ENCODE peak calls at places on chromosome 9, in seven cellular contexts. One of them, this sample, is unnamed.

GRCh38 chr9:20642045-20642444 is 19.7 kb upstream of the MLLT3 start:
- DNase-seq in PC-3: no peak
- DNase-seq in heart right ventricle: no peak
- DNase-seq in transverse colon: no peak
- DNase-seq in HepG2: no peak
- DNase-seq in psoas muscle: no peak
- DNase-seq in upper lobe of right lung: no peak
- DNase-seq in this sample: no peak

GRCh38 chr9:78064075-78064474 is 32.5 kb upstream of the GNAQ start:
- DNase-seq in PC-3: no peak
- DNase-seq in heart right ventricle: no peak
- DNase-seq in transverse colon: no peak
- DNase-seq in HepG2: no peak
- DNase-seq in psoas muscle: no peak
- DNase-seq in upper lobe of right lung: no peak
- DNase-seq in this sample: no peak

GRCh38 chr9:114123031-114123977 is 24.2 kb upstream of the KIF12 start:
- DNase-seq in PC-3: no peak
- DNase-seq in heart right ventricle: no peak
- DNase-seq in transverse colon: no peak
- DNase-seq in HepG2: peak; percentile 58
- DNase-seq in psoas muscle: no peak
- DNase-seq in upper lobe of right lung: no peak
- DNase-seq in this sample: no peak

GRCh38 chr9:116641292-116642059 is 45.6 kb upstream of the TRIM32 start:
- DNase-seq in PC-3: no peak
- DNase-seq in heart right ventricle: no peak
- DNase-seq in transverse colon: no peak
- DNase-seq in HepG2: no peak
- DNase-seq in psoas muscle: no peak
- DNase-seq in upper lobe of right lung: no peak
- DNase-seq in this sample: no peak

GRCh38 chr9:4499917-4500316 is 9.6 kb downstream of the SLC1A1 start:
- DNase-seq in PC-3: no peak
- DNase-seq in heart right ventricle: peak; percentile 31
- DNase-seq in transverse colon: no peak
- DNase-seq in HepG2: no peak
- DNase-seq in psoas muscle: no peak
- DNase-seq in upper lobe of right lung: no peak
- DNase-seq in this sample: no peak

GRCh38 chr9:121744002-121744686 is 92.7 kb downstream of the DAB2IP start:
- DNase-seq in PC-3: peak; percentile 60
- DNase-seq in heart right ventricle: peak; percentile 67
- DNase-seq in transverse colon: peak; percentile 75
- DNase-seq in HepG2: peak; percentile 74
- DNase-seq in psoas muscle: peak; percentile 65
- DNase-seq in upper lobe of right lung: peak; percentile 77
- DNase-seq in this sample: peak; percentile 72

GRCh38 chr9:108478431-108478837 is 377.4 kb downstream of the ACTL7B start:
- DNase-seq in PC-3: peak; percentile 85
- DNase-seq in heart right ventricle: no peak
- DNase-seq in transverse colon: peak; percentile 39
- DNase-seq in HepG2: no peak
- DNase-seq in psoas muscle: peak; percentile 28
- DNase-seq in upper lobe of right lung: no peak
- DNase-seq in this sample: peak; percentile 34

GRCh38 chr9:123742009-123742767 is 187.7 kb downstream of the DENND1A start:
- DNase-seq in PC-3: no peak
- DNase-seq in heart right ventricle: peak; percentile 41
- DNase-seq in transverse colon: no peak
- DNase-seq in HepG2: peak; percentile 91
- DNase-seq in psoas muscle: no peak
- DNase-seq in upper lobe of right lung: no peak
- DNase-seq in this sample: no peak

GRCh38 chr9:133238851-133239532 is 29.9 kb upstream of the OBP2B start:
- DNase-seq in PC-3: peak; percentile 37
- DNase-seq in heart right ventricle: peak; percentile 70
- DNase-seq in transverse colon: peak; percentile 87
- DNase-seq in HepG2: peak; percentile 56
- DNase-seq in psoas muscle: peak; percentile 64
- DNase-seq in upper lobe of right lung: peak; percentile 91
- DNase-seq in this sample: peak; percentile 51

GRCh38 chr9:77750981-77751340 is 102.8 kb upstream of the GNA14 start:
- DNase-seq in PC-3: no peak
- DNase-seq in heart right ventricle: no peak
- DNase-seq in transverse colon: no peak
- DNase-seq in HepG2: no peak
- DNase-seq in psoas muscle: no peak
- DNase-seq in upper lobe of right lung: no peak
- DNase-seq in this sample: peak; percentile 21

GRCh38 chr9:93578844-93579243 is 2.5 kb downstream of the PHF2 start:
- DNase-seq in PC-3: no peak
- DNase-seq in heart right ventricle: no peak
- DNase-seq in transverse colon: no peak
- DNase-seq in HepG2: no peak
- DNase-seq in psoas muscle: no peak
- DNase-seq in upper lobe of right lung: peak; percentile 17
- DNase-seq in this sample: no peak

GRCh38 chr9:136923881-136924280 is 20.7 kb downstream of the FBXW5 start:
- DNase-seq in PC-3: no peak
- DNase-seq in heart right ventricle: no peak
- DNase-seq in transverse colon: no peak
- DNase-seq in HepG2: no peak
- DNase-seq in psoas muscle: no peak
- DNase-seq in upper lobe of right lung: no peak
- DNase-seq in this sample: no peak

GRCh38 chr9:85685081-85685480 is 56.7 kb downstream of the AGTPBP1 start:
- DNase-seq in PC-3: no peak
- DNase-seq in heart right ventricle: no peak
- DNase-seq in transverse colon: no peak
- DNase-seq in HepG2: no peak
- DNase-seq in psoas muscle: no peak
- DNase-seq in upper lobe of right lung: no peak
- DNase-seq in this sample: no peak

GRCh38 chr9:21616082-21616778 is 134.1 kb upstream of the IFNE start:
- DNase-seq in PC-3: peak; percentile 83
- DNase-seq in heart right ventricle: no peak
- DNase-seq in transverse colon: no peak
- DNase-seq in HepG2: no peak
- DNase-seq in psoas muscle: no peak
- DNase-seq in upper lobe of right lung: no peak
- DNase-seq in this sample: no peak

GRCh38 chr9:71498691-71499090 is 269.6 kb downstream of the CEMIP2 start:
- DNase-seq in PC-3: no peak
- DNase-seq in heart right ventricle: no peak
- DNase-seq in transverse colon: no peak
- DNase-seq in HepG2: no peak
- DNase-seq in psoas muscle: no peak
- DNase-seq in upper lobe of right lung: no peak
- DNase-seq in this sample: no peak

GRCh38 chr9:129624947-129625346 is 1.0 kb upstream of the NTMT1 start:
- DNase-seq in PC-3: no peak
- DNase-seq in heart right ventricle: no peak
- DNase-seq in transverse colon: no peak
- DNase-seq in HepG2: peak; percentile 66
- DNase-seq in psoas muscle: no peak
- DNase-seq in upper lobe of right lung: no peak
- DNase-seq in this sample: no peak
- H3K4me3 ChIP-seq in PC-3: no peak overlapping the region
- H3K4me3 ChIP-seq in heart right ventricle: no peak overlapping the region
- H3K4me3 ChIP-seq in transverse colon: no peak overlapping the region
- H3K4me3 ChIP-seq in HepG2: peak overlapping the region; percentile 69
- H3K4me3 ChIP-seq in psoas muscle: peak overlapping the region; percentile 76
- H3K4me3 ChIP-seq in upper lobe of right lung: peak overlapping the region; percentile 93
- H3K4me3 ChIP-seq in this sample: no peak overlapping the region

GRCh38 chr9:96117398-96118060 is 184.4 kb downstream of the HSD17B3 start:
- DNase-seq in PC-3: no peak
- DNase-seq in heart right ventricle: no peak
- DNase-seq in transverse colon: no peak
- DNase-seq in HepG2: no peak
- DNase-seq in psoas muscle: no peak
- DNase-seq in upper lobe of right lung: no peak
- DNase-seq in this sample: no peak

GRCh38 chr9:96107436-96107835 is 194.5 kb downstream of the HSD17B3 start:
- DNase-seq in PC-3: no peak
- DNase-seq in heart right ventricle: no peak
- DNase-seq in transverse colon: no peak
- DNase-seq in HepG2: no peak
- DNase-seq in psoas muscle: no peak
- DNase-seq in upper lobe of right lung: no peak
- DNase-seq in this sample: no peak

GRCh38 chr9:96109718-96110351 is 192.1 kb downstream of the HSD17B3 start:
- DNase-seq in PC-3: peak; percentile 20
- DNase-seq in heart right ventricle: no peak
- DNase-seq in transverse colon: no peak
- DNase-seq in HepG2: no peak
- DNase-seq in psoas muscle: no peak
- DNase-seq in upper lobe of right lung: no peak
- DNase-seq in this sample: no peak

GRCh38 chr9:96116275-96117051 is 185.5 kb downstream of the HSD17B3 start:
- DNase-seq in PC-3: no peak
- DNase-seq in heart right ventricle: no peak
- DNase-seq in transverse colon: peak; percentile 47
- DNase-seq in HepG2: peak; percentile 82
- DNase-seq in psoas muscle: no peak
- DNase-seq in upper lobe of right lung: peak; percentile 67
- DNase-seq in this sample: peak; percentile 32

DNA sequence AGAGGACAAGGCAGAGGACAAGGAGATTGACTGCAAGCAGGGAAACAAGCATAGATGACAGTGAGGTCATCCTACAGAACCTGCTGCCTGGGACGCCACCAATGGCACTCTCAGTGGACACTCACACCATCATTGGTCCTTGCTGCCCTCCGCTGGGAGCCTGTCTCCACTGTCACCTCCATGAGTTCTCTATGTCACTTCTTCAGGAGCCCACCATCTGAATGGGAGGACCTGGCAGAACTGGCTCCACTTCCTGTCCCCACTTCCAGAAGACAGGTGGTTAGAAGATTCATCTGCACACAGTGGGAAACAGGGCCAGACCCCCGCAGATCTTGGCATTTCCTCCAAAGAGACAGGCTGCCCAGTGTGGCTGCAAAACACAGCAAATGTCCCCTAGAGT is 188.9 kb downstream of the HSD17B3 start:
- DNase-seq in PC-3: no peak
- DNase-seq in heart right ventricle: no peak
- DNase-seq in transverse colon: no peak
- DNase-seq in HepG2: no peak
- DNase-seq in psoas muscle: no peak
- DNase-seq in upper lobe of right lung: no peak
- DNase-seq in this sample: no peak
- TF ChIP-seq CTCF in PC-3: no peak
- TF ChIP-seq CTCF in heart right ventricle: no peak
- TF ChIP-seq CTCF in transverse colon: no peak
- TF ChIP-seq CTCF in HepG2: peak; percentile 55
- TF ChIP-seq CTCF in psoas muscle: no peak
- TF ChIP-seq CTCF in upper lobe of right lung: no peak
- TF ChIP-seq CTCF in this sample: no peak

DNA sequence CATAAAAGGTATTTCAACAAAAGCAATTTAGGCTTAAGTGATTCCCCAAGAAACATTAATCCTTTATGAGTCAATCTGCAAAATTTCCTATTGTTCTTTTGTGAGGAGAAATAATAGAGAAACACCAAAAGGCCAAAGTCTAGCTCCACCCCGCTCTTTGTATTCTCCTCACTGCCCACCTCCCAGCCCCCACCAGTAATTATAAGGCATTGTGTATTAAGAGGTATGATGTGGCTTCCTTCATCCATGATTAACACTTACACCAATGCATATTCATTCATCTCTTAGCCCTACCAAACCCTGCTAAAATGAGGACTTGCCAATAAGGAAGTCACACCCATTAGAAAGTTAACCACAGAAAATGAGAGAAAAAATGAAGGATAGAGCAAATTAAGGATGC is 105.3 kb upstream of the SPATA31D4 start:
- DNase-seq in PC-3: no peak
- DNase-seq in heart right ventricle: no peak
- DNase-seq in transverse colon: no peak
- DNase-seq in HepG2: no peak
- DNase-seq in psoas muscle: no peak
- DNase-seq in upper lobe of right lung: no peak
- DNase-seq in this sample: no peak
- H3K4me1 ChIP-seq in PC-3: peaks cover 20% of the 10 kb centered on the region
- H3K4me1 ChIP-seq in heart right ventricle: peaks cover 3% of the 10 kb centered on the region
- H3K4me1 ChIP-seq in transverse colon: no peaks in the 10 kb centered on the region
- H3K4me1 ChIP-seq in HepG2: peaks cover 27% of the 10 kb centered on the region
- H3K4me1 ChIP-seq in psoas muscle: no peaks in the 10 kb centered on the region
- H3K4me1 ChIP-seq in upper lobe of right lung: peaks cover 6% of the 10 kb centered on the region
- H3K4me1 ChIP-seq in this sample: peaks cover 5% of the 10 kb centered on the region

DNA sequence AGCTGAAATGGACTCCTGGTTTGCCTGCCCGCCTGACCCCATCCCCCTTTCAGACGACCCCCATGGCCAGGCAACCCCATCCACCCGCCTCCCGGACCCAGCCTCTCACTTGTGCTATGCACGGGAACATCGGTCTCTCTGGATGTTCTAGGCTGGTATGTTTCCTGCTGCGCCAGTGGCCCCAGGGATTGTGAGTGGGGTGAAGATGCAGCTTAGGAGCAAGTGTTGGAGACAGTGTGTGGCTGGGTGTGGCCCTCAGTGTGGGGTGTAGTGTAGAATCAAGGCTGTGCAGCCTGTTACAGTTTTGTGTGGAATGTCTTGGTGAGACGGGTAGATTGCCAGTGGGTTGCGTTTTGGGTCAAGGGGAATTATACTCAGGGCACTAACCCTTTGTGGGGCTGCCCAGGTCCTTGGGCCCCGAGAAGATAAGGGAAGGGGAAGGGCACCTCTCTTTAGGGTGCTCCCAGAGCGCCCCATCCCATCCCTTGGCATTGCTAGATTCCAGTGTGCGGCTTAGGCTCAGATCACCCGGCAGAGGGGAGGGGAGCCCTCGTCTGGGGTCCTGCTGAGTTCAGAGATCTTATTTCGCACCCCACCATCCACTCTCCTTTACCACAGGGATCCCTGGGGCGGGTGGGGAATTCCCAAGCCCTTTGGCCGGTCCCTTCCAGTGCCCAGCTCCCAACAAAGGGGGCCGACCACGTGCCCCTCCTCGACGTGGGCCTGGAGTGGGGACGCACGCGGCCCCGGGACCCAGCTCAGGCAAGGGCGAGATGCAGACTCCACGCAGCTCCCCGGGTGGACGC is 4.6 kb downstream of the IER5L start:
- DNase-seq in PC-3: no peak
- DNase-seq in heart right ventricle: no peak
- DNase-seq in transverse colon: no peak
- DNase-seq in HepG2: no peak
- DNase-seq in psoas muscle: no peak
- DNase-seq in upper lobe of right lung: no peak
- DNase-seq in this sample: no peak
- H3K4me3 ChIP-seq in PC-3: peak overlapping the region; percentile 90
- H3K4me3 ChIP-seq in heart right ventricle: peak overlapping the region; percentile 73
- H3K4me3 ChIP-seq in transverse colon: peak overlapping the region; percentile 90
- H3K4me3 ChIP-seq in HepG2: peak overlapping the region; percentile 83
- H3K4me3 ChIP-seq in psoas muscle: peak overlapping the region; percentile 86
- H3K4me3 ChIP-seq in upper lobe of right lung: peak overlapping the region; percentile 79
- H3K4me3 ChIP-seq in this sample: peak overlapping the region; percentile 91